ENCODE peak calls at places on chromosome 22, in four cellular contexts. Z, L, T and V are unnamed samples.

GRCh38 chr22:19882446-19883381 is 28.0 kb upstream of the GNB1L start:
- DNase-seq in T (no peak), Z (no peak), L (no peak), V (no peak)

GRCh38 chr22:24953294-24954113 is 988 bp downstream of the KIAA1671 start:
- DNase-seq in T (no peak), L (no peak), Z (no peak), V (no peak)

GRCh38 chr22:31872209-31872608 is 72.1 kb upstream of the YWHAH start:
- DNase-seq in T (peak; percentile 39), L (no peak), Z (no peak), V (no peak)

GRCh38 chr22:35349704-35350538 is 31.0 kb upstream of the HMOX1 start:
- DNase-seq in Z (no peak), L (no peak), T (no peak), V (no peak)

GRCh38 chr22:37533995-37534394 is 14.8 kb upstream of the CARD10 start:
- DNase-seq in T (no peak), L (peak; percentile 28), Z (peak; percentile 58), V (no peak)

GRCh38 chr22:37088750-37089408 is 20.6 kb downstream of the TMPRSS6 start:
- DNase-seq in Z (no peak), L (no peak), T (no peak), V (no peak)

GRCh38 chr22:32686354-32686753 is 115.2 kb upstream of the TIMP3 start:
- DNase-seq in T (no peak), Z (no peak), L (no peak), V (no peak)

GRCh38 chr22:25095869-25096268 is 103.8 kb upstream of the CRYBB3 start:
- DNase-seq in L (no peak), T (no peak), Z (no peak), V (no peak)

GRCh38 chr22:47084226-47084625 is 321.8 kb downstream of the TBC1D22A start:
- DNase-seq in Z (no peak), L (no peak), T (no peak), V (no peak)

GRCh38 chr22:39486951-39487825 is 14.9 kb upstream of the MIEF1 start:
- DNase-seq in Z (no peak), L (no peak), T (peak; percentile 58), V (no peak)

GRCh38 chr22:37137903-37138665 is 11.6 kb downstream of the IL2RB start:
- DNase-seq in L (no peak), T (no peak), Z (no peak), V (no peak)

GRCh38 chr22:27986937-27987336 is 67.9 kb upstream of the PITPNB start:
- DNase-seq in Z (no peak), T (no peak), L (no peak), V (no peak)

GRCh38 chr22:43467171-43467570 is 55.4 kb downstream of the MPPED1 start:
- DNase-seq in Z (no peak), T (no peak), L (no peak), V (no peak)

GRCh38 chr22:42644422-42645340 is 4.3 kb upstream of the ATP5MGL start:
- DNase-seq in T (no peak), L (no peak), Z (no peak), V (no peak)

GRCh38 chr22:27372364-27372763 is 429.2 kb downstream of the MN1 start:
- DNase-seq in T (no peak), Z (no peak), L (no peak), V (no peak)

GRCh38 chr22:39266398-39267030 is 21.7 kb upstream of the PDGFB start:
- DNase-seq in T (no peak), L (peak; percentile 96), Z (peak; percentile 73), V (peak; percentile 71)

GRCh38 chr22:20605328-20605727 is 97.9 kb downstream of the MED15 start:
- DNase-seq in T (no peak), Z (no peak), L (no peak), V (no peak)

GRCh38 chr22:45227645-45228400 is 12.9 kb downstream of the KIAA0930 start:
- DNase-seq in Z (no peak), L (no peak), T (no peak), V (no peak)

GRCh38 chr22:37112084-37112728 is 2.7 kb upstream of the TMPRSS6 start:
- DNase-seq in L (no peak), T (no peak), Z (no peak), V (no peak)

GRCh38 chr22:30195245-30196140 is 51.1 kb downstream of the LIF start:
- DNase-seq in T (no peak), L (no peak), Z (no peak), V (no peak)
- TF ChIP-seq SPI1 in T (peak; percentile 88), L (peak; percentile 52), Z (peak; percentile 67), V (peak; percentile 77)

DNA sequence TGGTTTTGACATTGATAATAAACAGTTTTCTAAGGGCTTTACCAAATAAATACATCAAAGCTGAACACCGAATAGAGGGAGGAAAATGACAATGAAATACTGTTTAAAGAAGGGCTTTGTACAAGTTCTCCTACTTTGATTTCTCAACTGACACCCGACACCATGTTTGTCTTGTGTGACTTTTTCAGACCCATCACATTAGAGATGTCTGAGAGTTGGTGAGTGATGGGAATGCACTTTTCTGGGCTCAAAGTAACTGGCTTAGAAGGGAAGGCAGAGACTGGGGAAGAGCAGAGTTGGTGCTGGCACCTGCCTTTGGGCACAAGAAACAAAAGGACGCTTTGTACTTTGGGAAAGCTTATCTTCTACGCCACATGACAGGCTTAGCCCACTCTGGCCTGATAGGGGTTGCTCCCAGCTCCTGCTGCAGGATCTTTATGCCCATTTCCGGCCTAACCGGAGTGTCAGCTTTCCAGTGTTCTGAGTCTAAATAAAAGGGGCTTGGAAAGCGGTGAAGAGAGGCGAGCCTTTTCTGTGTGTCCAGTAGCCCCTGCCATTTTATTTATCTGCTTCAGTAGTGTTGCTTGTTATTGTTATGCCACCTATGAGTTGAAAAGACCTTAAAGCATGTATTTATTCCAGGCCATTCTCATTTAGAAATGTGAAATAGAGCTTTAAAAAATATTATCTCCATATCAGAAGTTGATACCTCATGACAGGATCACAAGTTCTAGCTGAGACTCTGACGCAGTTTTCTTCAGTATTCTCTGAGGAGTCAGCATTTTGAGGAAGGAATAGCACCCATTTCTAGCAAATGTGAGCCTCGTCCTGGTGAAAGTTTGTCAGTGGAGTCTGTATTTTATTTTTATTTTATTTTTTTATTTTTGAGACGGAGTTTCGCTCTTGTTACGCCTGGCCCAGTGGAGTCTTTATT is 24.2 kb downstream of the KREMEN1 start:
- DNase-seq in T (peak; percentile 21), Z (no peak), L (no peak), V (no peak)
- TF ChIP-seq SPI1 in T (no peak), Z (no peak), L (no peak), V (no peak)

GRCh38 chr22:48224332-48224731 is 1461.9 kb downstream of the TBC1D22A start:
- DNase-seq in L (no peak), Z (no peak), T (no peak), V (no peak)

GRCh38 chr22:48226026-48227013 is 1463.9 kb downstream of the TBC1D22A start:
- DNase-seq in Z (no peak), T (no peak), L (no peak), V (no peak)

GRCh38 chr22:48223488-48224190 is 1461.2 kb downstream of the TBC1D22A start:
- DNase-seq in T (no peak), Z (no peak), L (no peak), V (no peak)

GRCh38 chr22:48218889-48219420 is 1456.5 kb downstream of the TBC1D22A start:
- DNase-seq in L (no peak), T (no peak), Z (no peak), V (no peak)

GRCh38 chr22:48222742-48223487 is 1460.5 kb downstream of the TBC1D22A start:
- DNase-seq in T (no peak), L (no peak), Z (no peak), V (no peak)
- TF ChIP-seq SPI1 in T (no peak), L (no peak), Z (no peak), V (no peak)

DNA sequence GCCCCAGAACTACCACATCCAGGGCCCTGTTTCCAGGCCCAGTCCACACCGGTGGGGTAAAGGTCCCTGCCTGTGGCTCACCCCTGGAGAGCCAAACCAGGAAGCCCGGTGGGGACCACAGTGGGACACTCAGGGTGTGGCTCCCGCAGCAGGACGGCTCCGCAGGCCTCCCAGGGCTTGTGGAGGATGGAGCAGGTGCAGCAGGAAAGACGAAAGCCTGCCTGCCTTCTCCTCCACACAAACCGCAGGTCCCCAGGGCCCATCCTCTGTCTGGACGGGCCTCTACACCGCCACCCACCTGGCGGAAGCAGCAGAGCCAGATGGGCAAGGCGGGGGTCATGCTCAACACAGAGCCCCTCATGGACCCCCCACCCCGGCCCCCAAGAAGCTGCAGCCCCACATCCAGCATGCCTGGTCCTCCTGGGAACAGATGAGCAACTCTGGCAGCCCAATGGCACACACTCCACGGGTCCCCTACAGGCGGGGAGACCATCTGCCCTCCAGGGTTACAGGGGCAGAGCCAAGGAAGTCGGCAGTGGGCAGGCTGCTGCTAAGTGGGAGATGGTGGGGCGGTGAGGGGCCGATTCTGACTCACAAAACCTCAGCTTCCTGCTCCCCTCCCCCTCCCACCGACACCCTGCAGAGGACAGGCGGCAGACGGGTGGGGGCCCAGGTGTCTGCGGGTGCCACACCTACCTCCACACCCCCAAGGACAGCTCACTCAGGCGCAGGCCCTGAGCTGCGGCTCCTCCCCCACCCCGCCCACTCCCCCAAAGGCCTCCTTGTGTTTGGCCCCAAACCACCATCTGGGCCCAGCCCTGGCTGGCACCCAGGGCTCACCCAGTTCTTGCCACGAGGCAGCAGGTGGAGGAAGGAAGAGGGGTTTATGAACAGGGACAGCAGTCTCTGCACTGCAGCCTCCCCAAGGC is 5.2 kb downstream of the SBF1 start:
- DNase-seq in Z (peak; percentile 85), L (peak; percentile 87), T (peak; percentile 80), V (peak; percentile 97)
- TF ChIP-seq SPI1 in Z (no peak), L (no peak), T (no peak), V (no peak)

DNA sequence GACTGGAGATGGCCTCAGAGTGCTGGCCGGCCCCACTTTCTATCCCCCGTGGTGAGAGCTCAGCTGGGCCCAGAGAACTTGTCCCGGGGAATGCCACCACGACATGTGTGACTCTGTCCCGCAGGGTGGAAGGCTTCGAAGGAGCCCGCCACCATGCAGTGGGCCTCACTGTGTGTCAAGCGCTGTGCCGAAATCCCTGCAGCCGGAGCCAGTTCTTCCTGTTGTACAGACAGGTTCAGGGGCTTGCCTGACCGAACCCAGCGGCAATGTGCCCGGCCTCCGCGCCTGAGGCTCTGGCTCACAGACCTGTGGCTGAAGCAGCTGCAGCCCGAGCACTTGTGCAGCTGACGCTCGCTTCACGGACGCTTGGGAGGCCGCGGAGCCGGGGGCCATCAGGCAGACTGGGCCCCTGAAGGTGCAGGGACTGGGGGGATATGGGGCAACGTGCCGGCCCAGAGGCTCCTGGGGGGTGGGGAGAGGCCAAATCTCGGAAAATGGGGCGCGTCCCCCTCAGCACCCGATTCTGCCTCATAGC is 650 bp downstream of the PPM1F start:
- DNase-seq in T (no peak), Z (peak; percentile 28), L (no peak), V (peak; percentile 35)
- TF ChIP-seq SPI1 in T (no peak), Z (no peak), L (no peak), V (no peak)